ENCODE peak calls at places on chromosomes 2 and 18, in five cellular contexts. One of them, this sample, is unnamed.

GRCh38 chr2:235314371-235314915 is 179.4 kb upstream of the AGAP1 start:
- DNase-seq in spleen: no peak
- DNase-seq in endothelial cell of umbilical vein: no peak
- DNase-seq in sigmoid colon: no peak
- DNase-seq in suprapubic skin: no peak
- DNase-seq in this sample: no peak

GRCh38 chr2:110674620-110675555 is 3.0 kb downstream of the BUB1 start:
- DNase-seq in endothelial cell of umbilical vein: peak
- DNase-seq in spleen: peak
- DNase-seq in suprapubic skin: no peak
- DNase-seq in sigmoid colon: no peak
- DNase-seq in this sample: no peak

GRCh38 chr2:54577035-54577434 is 120.9 kb downstream of the SPTBN1 start:
- DNase-seq in sigmoid colon: peak
- DNase-seq in suprapubic skin: no peak
- DNase-seq in spleen: no peak
- DNase-seq in endothelial cell of umbilical vein: peak
- DNase-seq in this sample: peak

GRCh38 chr2:226002438-226002837 is 602.9 kb downstream of the NYAP2 start:
- DNase-seq in suprapubic skin: no peak
- DNase-seq in endothelial cell of umbilical vein: no peak
- DNase-seq in spleen: no peak
- DNase-seq in sigmoid colon: no peak
- DNase-seq in this sample: no peak

GRCh38 chr2:184875212-184875611 is 276.9 kb downstream of the ZNF804A start:
- DNase-seq in suprapubic skin: no peak
- DNase-seq in spleen: no peak
- DNase-seq in endothelial cell of umbilical vein: no peak
- DNase-seq in sigmoid colon: no peak
- DNase-seq in this sample: no peak

GRCh38 chr2:32192418-32192817 is 26.8 kb downstream of the SLC30A6 start:
- DNase-seq in endothelial cell of umbilical vein: no peak
- DNase-seq in suprapubic skin: no peak
- DNase-seq in sigmoid colon: no peak
- DNase-seq in spleen: no peak
- DNase-seq in this sample: no peak

GRCh38 chr18:75211721-75212625 is 1.4 kb downstream of the TSHZ1 start:
- DNase-seq in spleen: peak
- DNase-seq in suprapubic skin: peak
- DNase-seq in endothelial cell of umbilical vein: peak
- DNase-seq in sigmoid colon: peak
- DNase-seq in this sample: no peak

GRCh38 chr2:46922049-46922448 is 6.4 kb upstream of the MCFD2 start:
- DNase-seq in sigmoid colon: no peak
- DNase-seq in spleen: no peak
- DNase-seq in endothelial cell of umbilical vein: peak
- DNase-seq in suprapubic skin: no peak
- DNase-seq in this sample: no peak

GRCh38 chr2:191169456-191170300 is 18.9 kb upstream of the STAT4 start:
- DNase-seq in sigmoid colon: no peak
- DNase-seq in spleen: no peak
- DNase-seq in endothelial cell of umbilical vein: no peak
- DNase-seq in suprapubic skin: no peak
- DNase-seq in this sample: no peak

GRCh38 chr18:47780011-47780725 is 150.3 kb downstream of the SMAD2 start:
- DNase-seq in suprapubic skin: no peak
- DNase-seq in endothelial cell of umbilical vein: no peak
- DNase-seq in spleen: no peak
- DNase-seq in sigmoid colon: no peak
- DNase-seq in this sample: no peak

GRCh38 chr18:2657043-2657512 is 1.6 kb downstream of the SMCHD1 start:
- DNase-seq in suprapubic skin: no peak
- DNase-seq in sigmoid colon: no peak
- DNase-seq in endothelial cell of umbilical vein: peak
- DNase-seq in spleen: no peak
- DNase-seq in this sample: no peak

GRCh38 chr18:7084080-7084765 is 33.4 kb downstream of the LAMA1 start:
- DNase-seq in spleen: no peak
- DNase-seq in suprapubic skin: no peak
- DNase-seq in endothelial cell of umbilical vein: peak
- DNase-seq in sigmoid colon: no peak
- DNase-seq in this sample: no peak

GRCh38 chr2:204110250-204111183 is 174.0 kb downstream of the ICOS start:
- DNase-seq in suprapubic skin: no peak
- DNase-seq in endothelial cell of umbilical vein: peak
- DNase-seq in sigmoid colon: no peak
- DNase-seq in spleen: peak
- DNase-seq in this sample: no peak

GRCh38 chr2:107338571-107338970 is 452.6 kb upstream of the ST6GAL2 start:
- DNase-seq in suprapubic skin: no peak
- DNase-seq in sigmoid colon: no peak
- DNase-seq in endothelial cell of umbilical vein: no peak
- DNase-seq in spleen: no peak
- DNase-seq in this sample: no peak

GRCh38 chr2:174660984-174661675 is 63.5 kb upstream of the WIPF1 start:
- DNase-seq in spleen: no peak
- DNase-seq in suprapubic skin: no peak
- DNase-seq in endothelial cell of umbilical vein: no peak
- DNase-seq in sigmoid colon: no peak
- DNase-seq in this sample: no peak

GRCh38 chr18:14919666-14920065 is 171.7 kb downstream of the ANKRD30B start:
- DNase-seq in spleen: no peak
- DNase-seq in endothelial cell of umbilical vein: no peak
- DNase-seq in suprapubic skin: no peak
- DNase-seq in sigmoid colon: no peak
- DNase-seq in this sample: no peak

GRCh38 chr2:53770264-53770663 is 2.7 kb downstream of the CHAC2 start:
- DNase-seq in suprapubic skin: no peak
- DNase-seq in spleen: no peak
- DNase-seq in sigmoid colon: no peak
- DNase-seq in endothelial cell of umbilical vein: no peak
- DNase-seq in this sample: no peak

GRCh38 chr2:11215407-11215806 is 60.1 kb downstream of the SLC66A3 start:
- DNase-seq in suprapubic skin: no peak
- DNase-seq in spleen: no peak
- DNase-seq in endothelial cell of umbilical vein: no peak
- DNase-seq in sigmoid colon: no peak
- DNase-seq in this sample: no peak

GRCh38 chr2:232348936-232349335 is 29.6 kb upstream of the ALPP start:
- DNase-seq in sigmoid colon: peak
- DNase-seq in spleen: peak
- DNase-seq in endothelial cell of umbilical vein: no peak
- DNase-seq in suprapubic skin: peak
- DNase-seq in this sample: no peak

GRCh38 chr18:77133051-77133919 is 702 bp upstream of the MBP start:
- DNase-seq in spleen: peak
- DNase-seq in sigmoid colon: peak
- DNase-seq in endothelial cell of umbilical vein: no peak
- DNase-seq in suprapubic skin: peak
- DNase-seq in this sample: no peak

GRCh38 chr2:165725421-165725820 is 68.6 kb downstream of the GALNT3 start:
- DNase-seq in endothelial cell of umbilical vein: peak
- DNase-seq in suprapubic skin: no peak
- DNase-seq in sigmoid colon: no peak
- DNase-seq in spleen: no peak
- DNase-seq in this sample: no peak

GRCh38 chr2:20397811-20398447 is 47.3 kb upstream of the PUM2 start:
- DNase-seq in endothelial cell of umbilical vein: no peak
- DNase-seq in suprapubic skin: peak
- DNase-seq in spleen: no peak
- DNase-seq in sigmoid colon: peak
- DNase-seq in this sample: no peak

GRCh38 chr2:222142027-222142426 is 156.8 kb downstream of the PAX3 start:
- DNase-seq in suprapubic skin: no peak
- DNase-seq in spleen: no peak
- DNase-seq in sigmoid colon: no peak
- DNase-seq in endothelial cell of umbilical vein: no peak
- DNase-seq in this sample: no peak

GRCh38 chr18:9096698-9097097 is 5.8 kb upstream of the NDUFV2 start:
- DNase-seq in sigmoid colon: no peak
- DNase-seq in endothelial cell of umbilical vein: no peak
- DNase-seq in suprapubic skin: no peak
- DNase-seq in spleen: no peak
- DNase-seq in this sample: no peak

GRCh38 chr2:46164581-46165301 is 132.5 kb upstream of the EPAS1 start:
- DNase-seq in suprapubic skin: peak
- DNase-seq in sigmoid colon: peak
- DNase-seq in spleen: no peak
- DNase-seq in endothelial cell of umbilical vein: peak
- DNase-seq in this sample: no peak

GRCh38 chr2:12642855-12643254 is 73.9 kb upstream of the TRIB2 start:
- DNase-seq in sigmoid colon: no peak
- DNase-seq in suprapubic skin: no peak
- DNase-seq in endothelial cell of umbilical vein: no peak
- DNase-seq in spleen: no peak
- DNase-seq in this sample: no peak

GRCh38 chr2:135454608-135455007 is 76.4 kb downstream of the ZRANB3 start:
- DNase-seq in suprapubic skin: no peak
- DNase-seq in spleen: no peak
- DNase-seq in sigmoid colon: no peak
- DNase-seq in endothelial cell of umbilical vein: no peak
- DNase-seq in this sample: no peak

GRCh38 chr18:50674307-50674706 is 114.4 kb downstream of the MAPK4 start:
- DNase-seq in endothelial cell of umbilical vein: no peak
- DNase-seq in spleen: peak
- DNase-seq in suprapubic skin: no peak
- DNase-seq in sigmoid colon: no peak
- DNase-seq in this sample: no peak

GRCh38 chr18:21243041-21243431 is 1.0 kb downstream of the GREB1L start:
- DNase-seq in spleen: no peak
- DNase-seq in sigmoid colon: no peak
- DNase-seq in suprapubic skin: no peak
- DNase-seq in endothelial cell of umbilical vein: no peak
- DNase-seq in this sample: no peak

GRCh38 chr2:192151848-192152247 is 42.9 kb downstream of the TMEFF2 start:
- DNase-seq in suprapubic skin: no peak
- DNase-seq in sigmoid colon: no peak
- DNase-seq in spleen: no peak
- DNase-seq in endothelial cell of umbilical vein: no peak
- DNase-seq in this sample: no peak

GRCh38 chr2:48529189-48529588 is 765 bp upstream of the STON1 start:
- DNase-seq in sigmoid colon: peak
- DNase-seq in spleen: no peak
- DNase-seq in endothelial cell of umbilical vein: no peak
- DNase-seq in suprapubic skin: no peak
- DNase-seq in this sample: no peak

GRCh38 chr18:68172842-68173549 is 541.9 kb downstream of the TMX3 start:
- DNase-seq in spleen: no peak
- DNase-seq in endothelial cell of umbilical vein: no peak
- DNase-seq in suprapubic skin: no peak
- DNase-seq in sigmoid colon: no peak
- DNase-seq in this sample: no peak

GRCh38 chr2:115549731-115550130 is 1107.3 kb downstream of the DPP10 start:
- DNase-seq in suprapubic skin: no peak
- DNase-seq in sigmoid colon: no peak
- DNase-seq in endothelial cell of umbilical vein: no peak
- DNase-seq in spleen: no peak
- DNase-seq in this sample: no peak

GRCh38 chr2:156476516-156477206 is 40.5 kb downstream of the GPD2 start:
- DNase-seq in sigmoid colon: no peak
- DNase-seq in spleen: no peak
- DNase-seq in endothelial cell of umbilical vein: no peak
- DNase-seq in suprapubic skin: no peak
- DNase-seq in this sample: no peak
- TF ChIP-seq CTCF in sigmoid colon: no peak
- TF ChIP-seq CTCF in spleen: no peak
- TF ChIP-seq CTCF in endothelial cell of umbilical vein: no peak
- TF ChIP-seq CTCF in suprapubic skin: no peak
- TF ChIP-seq CTCF in this sample: no peak

DNA sequence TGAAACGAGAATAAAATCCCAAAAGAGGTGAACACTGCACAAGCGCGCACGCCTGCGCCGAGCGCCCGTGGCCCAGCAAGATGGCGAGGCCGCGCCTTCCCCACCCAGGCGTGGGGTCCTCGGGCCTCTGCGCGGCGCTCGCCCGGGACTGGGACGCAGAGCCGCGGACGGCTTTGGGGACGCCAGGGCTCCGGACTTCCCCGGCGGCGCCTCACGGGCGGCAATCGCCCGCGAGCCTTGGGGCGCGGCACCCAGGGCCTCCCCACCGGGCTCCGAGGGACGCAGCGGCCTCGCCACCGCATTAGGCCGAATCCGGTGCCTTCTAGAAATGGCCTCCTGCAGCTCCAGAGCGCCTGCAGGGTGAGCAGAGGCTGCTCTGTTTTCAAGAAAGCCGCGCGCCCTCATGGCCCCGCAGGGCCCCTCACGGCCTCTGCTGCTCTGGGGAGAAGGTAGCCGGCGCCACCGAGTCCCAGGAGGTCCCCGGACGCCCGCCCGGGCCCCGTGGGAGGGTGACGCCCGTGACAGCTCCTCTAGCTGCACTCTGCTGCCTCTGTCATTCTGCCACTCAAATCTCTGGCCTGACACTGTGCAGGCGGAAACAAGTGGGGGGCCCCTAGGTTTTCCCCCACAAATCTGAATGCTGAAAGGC is 35.9 kb upstream of the POMC start:
- DNase-seq in suprapubic skin: no peak
- DNase-seq in spleen: peak
- DNase-seq in endothelial cell of umbilical vein: peak
- DNase-seq in sigmoid colon: no peak
- DNase-seq in this sample: no peak
- H3K4me3 ChIP-seq in suprapubic skin: peak
- H3K4me3 ChIP-seq in spleen: peak
- H3K4me3 ChIP-seq in endothelial cell of umbilical vein: peak
- H3K4me3 ChIP-seq in sigmoid colon: peak
- H3K4me3 ChIP-seq in this sample: no peak

DNA sequence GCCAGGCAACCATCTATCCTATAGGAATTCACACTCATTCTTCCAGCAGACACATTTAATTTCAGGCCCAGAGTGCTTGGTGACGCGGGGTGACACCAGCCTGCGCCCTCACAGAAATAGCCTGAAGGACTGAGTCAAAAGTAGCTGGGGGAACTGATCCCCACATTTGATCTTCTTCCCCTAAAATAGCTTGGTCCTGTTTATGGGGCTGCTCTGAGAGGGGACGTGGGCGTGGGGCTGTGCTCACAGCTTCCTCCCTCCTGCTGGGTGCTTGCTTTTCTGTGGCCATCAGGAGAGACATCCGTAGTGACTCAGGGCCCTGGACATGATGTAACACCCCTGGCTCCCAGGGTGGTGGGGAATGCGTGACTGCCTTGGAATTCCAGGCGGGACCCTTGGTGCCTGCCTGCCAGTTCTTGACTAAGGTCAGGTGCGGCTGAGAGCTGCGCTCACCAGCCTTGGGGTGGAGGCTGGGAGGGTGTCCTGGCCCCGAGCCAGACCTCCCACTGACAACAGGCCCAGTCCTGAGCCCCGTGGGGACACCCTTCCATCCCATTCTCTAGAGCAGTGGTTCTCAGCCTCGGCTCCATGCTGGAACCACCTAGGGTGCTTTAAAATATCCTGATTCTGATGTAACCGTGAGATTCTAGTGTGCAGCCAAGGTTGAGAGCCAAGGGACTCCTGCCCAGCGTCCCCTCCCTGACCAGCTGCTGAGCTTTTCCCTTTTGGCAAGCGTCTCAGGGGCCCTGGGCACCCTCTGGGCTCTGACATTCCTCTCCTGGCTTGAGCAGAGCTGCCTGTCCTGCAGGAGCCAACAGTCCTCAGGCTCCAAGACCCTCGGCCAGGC is 47.4 kb upstream of the SMAD7 start:
- DNase-seq in endothelial cell of umbilical vein: peak
- DNase-seq in spleen: peak
- DNase-seq in sigmoid colon: peak
- DNase-seq in suprapubic skin: peak
- DNase-seq in this sample: no peak
- TF ChIP-seq POLR2AphosphoS5 in endothelial cell of umbilical vein: peak
- TF ChIP-seq POLR2AphosphoS5 in spleen: no peak
- TF ChIP-seq POLR2AphosphoS5 in sigmoid colon: peak
- TF ChIP-seq POLR2AphosphoS5 in suprapubic skin: no peak
- TF ChIP-seq POLR2AphosphoS5 in this sample: no peak

GRCh38 chr2:16635796-16636699 is 29.6 kb downstream of the CYRIA start:
- DNase-seq in endothelial cell of umbilical vein: no peak
- DNase-seq in suprapubic skin: no peak
- DNase-seq in sigmoid colon: no peak
- DNase-seq in spleen: no peak
- DNase-seq in this sample: no peak
- TF ChIP-seq CTCF in endothelial cell of umbilical vein: no peak
- TF ChIP-seq CTCF in suprapubic skin: no peak
- TF ChIP-seq CTCF in sigmoid colon: no peak
- TF ChIP-seq CTCF in spleen: no peak
- TF ChIP-seq CTCF in this sample: no peak